ENCODE peak calls at places on chromosomes 1 and 21, in seven cellular contexts. One of them, this sample, is unnamed.
A peak's percentile ranks its signal among the peaks of the same experiment; 100 is the strongest.

GRCh38 chr1:67214420-67215174 is 48.3 kb downstream of the IL23R start:
- DNase-seq in AG04450: no peak
- DNase-seq in esophagus squamous epithelium: no peak
- DNase-seq in A549: no peak
- DNase-seq in tibial nerve: no peak
- DNase-seq in PC-3: peak; percentile 68
- DNase-seq in cardiac muscle cell: peak; percentile 28
- DNase-seq in this sample: peak; percentile 21

GRCh38 chr1:151835596-151835995 is 4.0 kb upstream of the RORC start:
- DNase-seq in AG04450: no peak
- DNase-seq in esophagus squamous epithelium: no peak
- DNase-seq in A549: no peak
- DNase-seq in tibial nerve: no peak
- DNase-seq in PC-3: no peak
- DNase-seq in cardiac muscle cell: no peak
- DNase-seq in this sample: no peak

GRCh38 chr1:238652346-238652968 is 733.9 kb upstream of the CHRM3 start:
- DNase-seq in AG04450: no peak
- DNase-seq in esophagus squamous epithelium: no peak
- DNase-seq in A549: no peak
- DNase-seq in tibial nerve: no peak
- DNase-seq in PC-3: peak; percentile 62
- DNase-seq in cardiac muscle cell: no peak
- DNase-seq in this sample: peak; percentile 57

GRCh38 chr1:179082308-179083030 is 599 bp downstream of the TOR3A start:
- DNase-seq in AG04450: no peak
- DNase-seq in esophagus squamous epithelium: no peak
- DNase-seq in A549: peak; percentile 50
- DNase-seq in tibial nerve: peak; percentile 19
- DNase-seq in PC-3: peak; percentile 31
- DNase-seq in cardiac muscle cell: peak; percentile 35
- DNase-seq in this sample: no peak

GRCh38 chr1:181179980-181180964 is 91.8 kb downstream of the IER5 start:
- DNase-seq in AG04450: peak; percentile 63
- DNase-seq in esophagus squamous epithelium: no peak
- DNase-seq in A549: no peak
- DNase-seq in tibial nerve: peak; percentile 26
- DNase-seq in PC-3: no peak
- DNase-seq in cardiac muscle cell: peak; percentile 84
- DNase-seq in this sample: peak; percentile 66

GRCh38 chr1:235069577-235070563 is 58.8 kb downstream of the TOMM20 start:
- DNase-seq in AG04450: no peak
- DNase-seq in esophagus squamous epithelium: no peak
- DNase-seq in A549: peak; percentile 47
- DNase-seq in tibial nerve: peak; percentile 50
- DNase-seq in PC-3: peak; percentile 95
- DNase-seq in cardiac muscle cell: no peak
- DNase-seq in this sample: peak; percentile 96

GRCh38 chr1:67256291-67257172 is 51.1 kb upstream of the IL12RB2 start:
- DNase-seq in AG04450: no peak
- DNase-seq in esophagus squamous epithelium: no peak
- DNase-seq in A549: no peak
- DNase-seq in tibial nerve: no peak
- DNase-seq in PC-3: no peak
- DNase-seq in cardiac muscle cell: no peak
- DNase-seq in this sample: no peak

GRCh38 chr1:72606216-72606615 is 323.9 kb upstream of the NEGR1 start:
- DNase-seq in AG04450: no peak
- DNase-seq in esophagus squamous epithelium: no peak
- DNase-seq in A549: no peak
- DNase-seq in tibial nerve: no peak
- DNase-seq in PC-3: no peak
- DNase-seq in cardiac muscle cell: no peak
- DNase-seq in this sample: no peak

GRCh38 chr1:156727914-156728598 is at the start of gene METTL25B:
- DNase-seq in AG04450: no peak
- DNase-seq in esophagus squamous epithelium: no peak
- DNase-seq in A549: peak; percentile 90
- DNase-seq in tibial nerve: peak; percentile 51
- DNase-seq in PC-3: peak; percentile 89
- DNase-seq in cardiac muscle cell: peak; percentile 87
- DNase-seq in this sample: peak; percentile 75

GRCh38 chr1:169120066-169120465 is 13.6 kb downstream of the ATP1B1 start:
- DNase-seq in AG04450: peak; percentile 46
- DNase-seq in esophagus squamous epithelium: no peak
- DNase-seq in A549: no peak
- DNase-seq in tibial nerve: no peak
- DNase-seq in PC-3: no peak
- DNase-seq in cardiac muscle cell: no peak
- DNase-seq in this sample: no peak

GRCh38 chr1:112744019-112744578 is 29.0 kb upstream of the PPM1J start:
- DNase-seq in AG04450: no peak
- DNase-seq in esophagus squamous epithelium: no peak
- DNase-seq in A549: no peak
- DNase-seq in tibial nerve: no peak
- DNase-seq in PC-3: no peak
- DNase-seq in cardiac muscle cell: peak; percentile 42
- DNase-seq in this sample: peak; percentile 47

GRCh38 chr1:11690669-11691301 is 725 bp upstream of the DRAXIN start:
- DNase-seq in AG04450: no peak
- DNase-seq in esophagus squamous epithelium: no peak
- DNase-seq in A549: no peak
- DNase-seq in tibial nerve: no peak
- DNase-seq in PC-3: no peak
- DNase-seq in cardiac muscle cell: peak; percentile 41
- DNase-seq in this sample: no peak

GRCh38 chr21:46552865-46553379 is 52.0 kb downstream of the S100B start:
- DNase-seq in AG04450: no peak
- DNase-seq in esophagus squamous epithelium: no peak
- DNase-seq in A549: no peak
- DNase-seq in tibial nerve: no peak
- DNase-seq in PC-3: no peak
- DNase-seq in cardiac muscle cell: no peak
- DNase-seq in this sample: no peak

GRCh38 chr1:53643881-53644390 is 95.0 kb downstream of the GLIS1 start:
- DNase-seq in AG04450: no peak
- DNase-seq in esophagus squamous epithelium: no peak
- DNase-seq in A549: no peak
- DNase-seq in tibial nerve: no peak
- DNase-seq in PC-3: no peak
- DNase-seq in cardiac muscle cell: no peak
- DNase-seq in this sample: no peak

GRCh38 chr1:91730781-91731732 is 154.9 kb downstream of the TGFBR3 start:
- DNase-seq in AG04450: no peak
- DNase-seq in esophagus squamous epithelium: no peak
- DNase-seq in A549: no peak
- DNase-seq in tibial nerve: peak; percentile 46
- DNase-seq in PC-3: peak; percentile 36
- DNase-seq in cardiac muscle cell: no peak
- DNase-seq in this sample: peak; percentile 75

GRCh38 chr1:69585666-69586065 is 17.9 kb downstream of the LRRC7 start:
- DNase-seq in AG04450: no peak
- DNase-seq in esophagus squamous epithelium: no peak
- DNase-seq in A549: no peak
- DNase-seq in tibial nerve: no peak
- DNase-seq in PC-3: no peak
- DNase-seq in cardiac muscle cell: no peak
- DNase-seq in this sample: no peak

GRCh38 chr1:212633144-212633543 is 24.6 kb downstream of the ATF3 start:
- DNase-seq in AG04450: no peak
- DNase-seq in esophagus squamous epithelium: no peak
- DNase-seq in A549: no peak
- DNase-seq in tibial nerve: no peak
- DNase-seq in PC-3: no peak
- DNase-seq in cardiac muscle cell: no peak
- DNase-seq in this sample: no peak

GRCh38 chr1:4210043-4210442 is 310.0 kb upstream of the C1orf174 start:
- DNase-seq in AG04450: no peak
- DNase-seq in esophagus squamous epithelium: no peak
- DNase-seq in A549: no peak
- DNase-seq in tibial nerve: no peak
- DNase-seq in PC-3: no peak
- DNase-seq in cardiac muscle cell: no peak
- DNase-seq in this sample: no peak

GRCh38 chr1:4203501-4203900 is 303.4 kb upstream of the C1orf174 start:
- DNase-seq in AG04450: no peak
- DNase-seq in esophagus squamous epithelium: no peak
- DNase-seq in A549: no peak
- DNase-seq in tibial nerve: no peak
- DNase-seq in PC-3: no peak
- DNase-seq in cardiac muscle cell: no peak
- DNase-seq in this sample: no peak

GRCh38 chr1:4207842-4208692 is 308.0 kb upstream of the C1orf174 start:
- DNase-seq in AG04450: no peak
- DNase-seq in esophagus squamous epithelium: no peak
- DNase-seq in A549: no peak
- DNase-seq in tibial nerve: no peak
- DNase-seq in PC-3: no peak
- DNase-seq in cardiac muscle cell: no peak
- DNase-seq in this sample: no peak

GRCh38 chr1:4212796-4213195 is 312.7 kb upstream of the C1orf174 start:
- DNase-seq in AG04450: no peak
- DNase-seq in esophagus squamous epithelium: no peak
- DNase-seq in A549: no peak
- DNase-seq in tibial nerve: no peak
- DNase-seq in PC-3: no peak
- DNase-seq in cardiac muscle cell: no peak
- DNase-seq in this sample: no peak

DNA sequence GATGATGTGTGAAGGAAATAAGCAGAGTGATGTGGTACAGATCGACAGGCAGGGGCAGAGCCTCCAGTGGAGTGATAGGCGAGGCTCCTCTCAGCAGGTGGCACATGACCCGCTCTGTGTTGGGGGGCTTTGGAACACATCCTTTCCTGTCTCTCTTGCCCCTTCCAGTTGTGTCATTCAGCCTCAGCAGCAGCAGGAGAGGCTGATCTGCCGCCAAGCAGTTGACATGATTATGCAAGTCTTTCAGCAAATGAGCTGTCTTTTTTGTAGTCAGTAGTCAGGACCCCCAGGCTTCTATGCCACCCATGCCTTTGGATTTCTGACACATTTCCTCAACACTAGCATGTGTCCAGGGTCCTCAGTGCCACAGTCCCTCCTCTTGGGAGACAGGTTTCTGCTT is 307.1 kb upstream of the C1orf174 start:
- DNase-seq in AG04450: no peak
- DNase-seq in esophagus squamous epithelium: no peak
- DNase-seq in A549: no peak
- DNase-seq in tibial nerve: no peak
- DNase-seq in PC-3: no peak
- DNase-seq in cardiac muscle cell: no peak
- DNase-seq in this sample: no peak
- H3K4me3 ChIP-seq in AG04450: no peak overlapping the region
- H3K4me3 ChIP-seq in esophagus squamous epithelium: no peak overlapping the region
- H3K4me3 ChIP-seq in A549: no peak overlapping the region
- H3K4me3 ChIP-seq in tibial nerve: no peak overlapping the region
- H3K4me3 ChIP-seq in PC-3: no peak overlapping the region
- H3K4me3 ChIP-seq in cardiac muscle cell: no peak overlapping the region
- H3K4me3 ChIP-seq in this sample: no peak overlapping the region

GRCh38 chr21:42744520-42745445 is 91.4 kb downstream of the PDE9A start:
- DNase-seq in AG04450: no peak
- DNase-seq in esophagus squamous epithelium: no peak
- DNase-seq in A549: no peak
- DNase-seq in tibial nerve: no peak
- DNase-seq in PC-3: no peak
- DNase-seq in cardiac muscle cell: no peak
- DNase-seq in this sample: no peak

GRCh38 chr21:42746593-42747266 is 93.3 kb downstream of the PDE9A start:
- DNase-seq in AG04450: no peak
- DNase-seq in esophagus squamous epithelium: no peak
- DNase-seq in A549: no peak
- DNase-seq in tibial nerve: no peak
- DNase-seq in PC-3: no peak
- DNase-seq in cardiac muscle cell: no peak
- DNase-seq in this sample: no peak

GRCh38 chr21:42747267-42747701 is 93.9 kb downstream of the PDE9A start:
- DNase-seq in AG04450: no peak
- DNase-seq in esophagus squamous epithelium: no peak
- DNase-seq in A549: no peak
- DNase-seq in tibial nerve: no peak
- DNase-seq in PC-3: no peak
- DNase-seq in cardiac muscle cell: no peak
- DNase-seq in this sample: no peak

GRCh38 chr21:42745511-42746239 is 92.3 kb downstream of the PDE9A start:
- DNase-seq in AG04450: no peak
- DNase-seq in esophagus squamous epithelium: no peak
- DNase-seq in A549: no peak
- DNase-seq in tibial nerve: no peak
- DNase-seq in PC-3: no peak
- DNase-seq in cardiac muscle cell: no peak
- DNase-seq in this sample: no peak

DNA sequence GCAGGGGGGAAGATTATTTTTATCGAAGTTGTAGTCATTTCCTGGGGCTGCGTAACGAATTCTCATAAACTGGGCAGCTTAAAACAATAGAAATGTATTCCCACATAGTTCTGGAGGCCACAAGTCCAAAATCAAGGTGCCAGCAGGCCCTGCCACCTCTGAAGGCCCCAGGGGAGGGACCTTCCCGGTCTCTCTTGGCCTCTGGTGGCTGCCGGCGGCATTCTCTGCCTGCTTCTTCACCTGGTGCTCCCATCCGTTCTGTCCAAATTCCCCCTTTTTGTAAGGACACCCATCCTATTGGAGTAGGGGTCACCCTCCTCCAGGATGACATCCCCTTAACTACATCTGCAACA is 92.8 kb downstream of the PDE9A start:
- DNase-seq in AG04450: no peak
- DNase-seq in esophagus squamous epithelium: no peak
- DNase-seq in A549: no peak
- DNase-seq in tibial nerve: no peak
- DNase-seq in PC-3: no peak
- DNase-seq in cardiac muscle cell: no peak
- DNase-seq in this sample: no peak
- TF ChIP-seq CTCF in AG04450: no peak
- TF ChIP-seq CTCF in esophagus squamous epithelium: no peak
- TF ChIP-seq CTCF in A549: no peak
- TF ChIP-seq CTCF in tibial nerve: no peak
- TF ChIP-seq CTCF in PC-3: no peak
- TF ChIP-seq CTCF in cardiac muscle cell: no peak
- TF ChIP-seq CTCF in this sample: no peak

DNA sequence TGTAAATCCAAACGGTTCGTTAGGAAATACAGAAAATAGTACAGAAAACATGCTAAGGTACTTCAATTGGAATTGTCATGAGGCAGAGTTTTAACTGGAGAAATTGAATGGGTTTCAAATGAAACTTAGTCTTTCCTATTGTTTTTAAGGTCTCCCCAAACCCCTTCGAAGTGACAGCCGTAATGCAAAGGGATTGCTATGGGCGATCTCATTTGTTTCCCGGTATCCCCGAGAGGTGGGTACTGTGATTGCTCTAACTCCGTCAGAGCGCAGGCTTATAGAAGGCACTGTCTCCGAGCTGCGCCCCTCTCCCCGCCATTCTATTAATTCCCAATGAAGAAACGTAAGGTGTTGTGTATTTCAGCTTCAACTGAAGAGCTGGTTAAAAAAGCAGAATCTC is 22.0 kb upstream of the RNF187 start:
- DNase-seq in AG04450: no peak
- DNase-seq in esophagus squamous epithelium: no peak
- DNase-seq in A549: no peak
- DNase-seq in tibial nerve: no peak
- DNase-seq in PC-3: no peak
- DNase-seq in cardiac muscle cell: no peak
- DNase-seq in this sample: no peak
- H3K4me3 ChIP-seq in AG04450: peak overlapping the region; percentile 63
- H3K4me3 ChIP-seq in esophagus squamous epithelium: no peak overlapping the region
- H3K4me3 ChIP-seq in A549: no peak overlapping the region
- H3K4me3 ChIP-seq in tibial nerve: no peak overlapping the region
- H3K4me3 ChIP-seq in PC-3: no peak overlapping the region
- H3K4me3 ChIP-seq in cardiac muscle cell: peak overlapping the region; percentile 39
- H3K4me3 ChIP-seq in this sample: peak overlapping the region; percentile 47

GRCh38 chr1:246329900-246330299 is 177.2 kb downstream of the SMYD3 start:
- DNase-seq in AG04450: no peak
- DNase-seq in esophagus squamous epithelium: no peak
- DNase-seq in A549: no peak
- DNase-seq in tibial nerve: no peak
- DNase-seq in PC-3: no peak
- DNase-seq in cardiac muscle cell: no peak
- DNase-seq in this sample: no peak
- TF ChIP-seq CTCF in AG04450: no peak
- TF ChIP-seq CTCF in esophagus squamous epithelium: no peak
- TF ChIP-seq CTCF in A549: no peak
- TF ChIP-seq CTCF in tibial nerve: no peak
- TF ChIP-seq CTCF in PC-3: no peak
- TF ChIP-seq CTCF in cardiac muscle cell: no peak
- TF ChIP-seq CTCF in this sample: no peak

This sample was measured in AG10803.